ENCODE peak calls at places on chromosomes 3 and 15, in ten cellular contexts. K is right lobe of liver, Z is neural crest cell, G is stomach, M is A673, C is sigmoid colon, F is activated B cell treated with CpG ODN at 0.5 μM for 24 hours, R is EH, L is KG1, T is C1 segment of cervical spinal cord. Y is an unnamed sample.

GRCh38 chr3:139327861-139328260 is 16.0 kb upstream of the MRPS22 start:
- DNase-seq in K (no peak), Z (no peak), G (no peak), M (no peak), C (no peak), F (no peak), R (no peak), L (peak; percentile 5), T (no peak), Y (no peak)

GRCh38 chr15:90190606-90191343 is 10.4 kb upstream of the SEMA4B start:
- DNase-seq in K (no peak), Z (no peak), G (peak; percentile 55), M (no peak), C (no peak), F (peak; percentile 66), R (no peak), L (no peak), T (no peak), Y (no peak)

GRCh38 chr3:194069421-194070219 is 66.3 kb upstream of the HES1 start:
- DNase-seq in K (peak; percentile 72), Z (no peak), G (no peak), M (peak; percentile 25), C (no peak), F (no peak), R (peak; percentile 32), L (no peak), T (no peak), Y (no peak)

GRCh38 chr3:172261053-172261452 is 187.2 kb downstream of the GHSR start:
- DNase-seq in K (no peak), Z (no peak), G (no peak), M (no peak), C (no peak), F (no peak), R (no peak), L (no peak), T (no peak), Y (no peak)

GRCh38 chr3:41158947-41159346 is 40.4 kb upstream of the CTNNB1 start:
- DNase-seq in K (no peak), Z (no peak), G (no peak), M (no peak), C (no peak), F (no peak), R (no peak), L (no peak), T (no peak), Y (no peak)

GRCh38 chr3:111321786-111322185 is 220.2 kb upstream of the CD96 start:
- DNase-seq in K (peak; percentile 49), Z (no peak), G (no peak), M (no peak), C (no peak), F (no peak), R (peak; percentile 73), L (no peak), T (no peak), Y (no peak)

GRCh38 chr15:69692342-69692741 is 239.7 kb downstream of the RPLP1 start:
- DNase-seq in K (no peak), Z (no peak), G (no peak), M (no peak), C (no peak), F (no peak), R (no peak), L (no peak), T (no peak), Y (no peak)

GRCh38 chr3:151327571-151328198 is 1.7 kb downstream of the P2RY13 start:
- DNase-seq in K (no peak), Z (no peak), G (no peak), M (peak; percentile 42), C (no peak), F (no peak), R (peak; percentile 32), L (no peak), T (no peak), Y (no peak)

GRCh38 chr3:79364784-79365183 is 403.0 kb downstream of the ROBO1 start:
- DNase-seq in K (no peak), Z (no peak), G (no peak), M (no peak), C (no peak), F (no peak), R (no peak), L (no peak), T (no peak), Y (no peak)

GRCh38 chr3:58824285-58824684 is 157.7 kb upstream of the FAM3D start:
- DNase-seq in K (peak; percentile 44), Z (peak; percentile 68), G (peak; percentile 74), M (peak; percentile 47), C (no peak), F (no peak), R (peak; percentile 71), L (peak; percentile 23), T (no peak), Y (no peak)

GRCh38 chr15:96414875-96415274 is 84.4 kb downstream of the NR2F2 start:
- DNase-seq in K (no peak), Z (no peak), G (no peak), M (no peak), C (no peak), F (no peak), R (no peak), L (no peak), T (no peak), Y (no peak)

GRCh38 chr15:59632714-59633113 is 21.1 kb downstream of the GCNT3 start:
- DNase-seq in K (no peak), Z (peak; percentile 6), G (no peak), M (peak; percentile 17), C (no peak), F (no peak), R (peak; percentile 4), L (no peak), T (no peak), Y (no peak)

GRCh38 chr15:69466733-69467132 is 14.1 kb downstream of the RPLP1 start:
- DNase-seq in K (no peak), Z (no peak), G (no peak), M (no peak), C (no peak), F (no peak), R (no peak), L (no peak), T (no peak), Y (no peak)

GRCh38 chr15:90860942-90861675 is 7.3 kb upstream of the FURIN start:
- DNase-seq in K (peak; percentile 85), Z (no peak), G (no peak), M (no peak), C (no peak), F (no peak), R (peak; percentile 10), L (no peak), T (no peak), Y (no peak)

GRCh38 chr15:99181544-99181943 is 67.8 kb downstream of the TTC23 start:
- DNase-seq in K (no peak), Z (no peak), G (no peak), M (peak; percentile 50), C (peak; percentile 79), F (no peak), R (no peak), L (no peak), T (no peak), Y (peak; percentile 70)

GRCh38 chr3:52069135-52069534 is 12.8 kb upstream of the DUSP7 start:
- DNase-seq in K (no peak), Z (no peak), G (no peak), M (no peak), C (no peak), F (no peak), R (no peak), L (no peak), T (no peak), Y (no peak)

GRCh38 chr15:61049934-61050333 is 179.2 kb downstream of the RORA start:
- DNase-seq in K (peak; percentile 54), Z (no peak), G (peak; percentile 44), M (no peak), C (no peak), F (no peak), R (peak; percentile 47), L (no peak), T (no peak), Y (no peak)

GRCh38 chr3:169150343-169150742 is 513.2 kb downstream of the MECOM start:
- DNase-seq in K (no peak), Z (no peak), G (no peak), M (no peak), C (no peak), F (no peak), R (no peak), L (no peak), T (no peak), Y (no peak)